ENCODE peak calls at places on chromosomes 16 and 17, in five cellular contexts. D, A, T, F and U are unnamed samples. For H3K9me3, the result is how much of the 10 kb centered on the place peaks cover.

GRCh38 chr17:39357978-39358377 is 43.4 kb downstream of the FBXL20 start:
- DNase-seq in A (no peak), T (no peak), F (no peak), D (no peak), U (no peak)

GRCh38 chr17:45366691-45367090 is 49.9 kb upstream of the MAP3K14 start:
- DNase-seq in D (no peak), T (peak), F (peak), A (no peak), U (no peak)

GRCh38 chr16:4613636-4614570 is 785 bp downstream of the UBALD1 start:
- DNase-seq in D (no peak), F (no peak), A (peak), T (no peak), U (no peak)

GRCh38 chr17:77990301-77990700 is 31.8 kb downstream of the TNRC6C start:
- DNase-seq in T (no peak), F (no peak), D (no peak), A (no peak), U (no peak)

GRCh38 chr17:1398028-1398427 is 2.0 kb downstream of the YWHAE start:
- DNase-seq in F (no peak), A (peak), T (no peak), D (no peak), U (no peak)

GRCh38 chr17:73311428-73311780 is 397 bp downstream of the CDC42EP4 start:
- DNase-seq in T (no peak), D (no peak), F (no peak), A (no peak), U (no peak)

GRCh38 chr16:75868636-75869389 is 142.5 kb upstream of the CPHXL start:
- DNase-seq in A (no peak), T (no peak), D (no peak), F (no peak), U (no peak)

GRCh38 chr16:16045879-16046278 is 96.5 kb downstream of the ABCC1 start:
- DNase-seq in F (no peak), D (no peak), T (no peak), A (no peak), U (no peak)

GRCh38 chr17:66904760-66905637 is 59.5 kb upstream of the CACNG4 start:
- DNase-seq in D (peak), F (no peak), A (peak), T (no peak), U (no peak)

GRCh38 chr17:82097187-82097918 is 683 bp downstream of the FASN start:
- DNase-seq in D (peak), T (no peak), F (no peak), A (peak), U (peak)

GRCh38 chr16:27232061-27232841 is 28.9 kb downstream of the KDM8 start:
- DNase-seq in D (no peak), T (no peak), F (no peak), A (no peak), U (peak)

GRCh38 chr17:83199500-83200201 is 120.2 kb downstream of the METRNL start:
- DNase-seq in A (peak), F (peak), T (peak), D (no peak), U (no peak)
- H3K9me3 ChIP-seq in A (under half), F (under half), T (under half), D (under half), U (under half)

GRCh38 chr17:4426499-4427208 is 7.1 kb upstream of the SPNS3 start:
- DNase-seq in F (no peak), T (no peak), A (no peak), D (no peak), U (no peak)
- H3K27ac ChIP-seq in F (no peak), T (no peak), A (no peak), D (no peak), U (no peak)

GRCh38 chr17:40818733-40819527 is 3.5 kb downstream of the KRT10 start:
- DNase-seq in F (peak), T (peak), A (peak), D (peak), U (peak)
- TF ChIP-seq POLR2A in F (peak), T (peak), A (peak), D (peak), U (peak)

GRCh38 chr17:26782153-26782552 is 511.8 kb upstream of the WSB1 start:
- DNase-seq in A (no peak), F (peak), D (no peak), T (no peak), U (no peak)
- H3K9me3 ChIP-seq in A (under half), F (under half), D (under half), T (under half), U (under half)

DNA sequence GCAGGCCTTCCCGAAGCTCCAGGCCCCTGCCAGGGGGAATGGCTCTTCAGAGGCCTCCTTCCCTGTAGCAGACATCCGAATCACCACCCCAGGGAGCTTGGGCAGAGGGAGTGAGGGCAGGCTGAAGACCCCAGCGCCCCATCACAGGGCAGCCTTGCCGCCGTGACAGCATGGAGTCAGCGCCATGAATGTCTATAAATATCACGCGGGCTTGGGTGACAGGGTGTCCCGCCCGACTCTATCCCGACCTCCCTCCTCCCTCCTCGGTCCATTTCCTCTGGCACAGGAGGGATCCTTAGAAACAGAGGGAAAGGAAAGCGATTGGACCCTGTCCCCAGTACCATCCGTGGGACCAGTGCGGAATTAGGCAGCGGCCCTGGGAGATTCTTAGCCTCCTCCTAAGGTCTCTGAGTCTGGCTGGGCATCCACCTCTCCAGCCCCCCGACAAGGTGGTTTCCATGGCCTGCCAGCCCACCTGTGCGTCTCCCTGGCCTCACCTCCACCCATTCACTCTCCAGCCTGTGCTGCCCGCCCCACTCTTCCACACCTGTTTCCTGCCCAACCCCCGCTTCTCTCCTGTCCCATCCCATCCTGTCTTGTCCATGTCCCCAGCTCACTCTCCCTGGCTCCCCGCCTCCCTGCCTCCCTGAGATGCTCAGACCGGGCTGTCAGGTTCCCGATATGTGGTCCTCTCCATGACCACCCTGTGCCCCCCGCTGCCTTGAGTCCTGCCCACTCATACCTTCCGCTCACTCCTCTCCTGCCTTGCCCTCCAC is 5.1 kb downstream of the ATP2A1 start:
- DNase-seq in T (no peak), D (no peak), F (no peak), A (no peak), U (no peak)
- H3K27ac ChIP-seq in T (no peak), D (no peak), F (no peak), A (no peak), U (no peak)

GRCh38 chr16:12729448-12729847 is 74.2 kb downstream of the CPPED1 start:
- DNase-seq in D (no peak), F (no peak), A (peak), T (no peak), U (no peak)
- TF ChIP-seq POLR2A in D (no peak), F (no peak), A (no peak), T (no peak), U (no peak)